ENCODE peak calls at places on chromosomes 3 and 15, in eight cellular contexts. One of them, this sample, is unnamed.

GRCh38 chr15:39770748-39771689 is 11.6 kb downstream of the FSIP1 start:
- DNase-seq in EL: peak; percentile 87
- DNase-seq in heart right ventricle: no peak
- DNase-seq in neural crest cell: no peak
- DNase-seq in midbrain: no peak
- DNase-seq in COR-L47: no peak
- DNase-seq in Calu3: no peak
- DNase-seq in NCI-H1092 treated with DMSO at 0.1 percent for 48 hours: no peak
- DNase-seq in this sample: no peak

GRCh38 chr3:11379238-11379823 is 107.1 kb downstream of the ATG7 start:
- DNase-seq in heart right ventricle: no peak
- DNase-seq in NCI-H1092 treated with DMSO at 0.1 percent for 48 hours: peak; percentile 42
- DNase-seq in midbrain: peak; percentile 80
- DNase-seq in Calu3: peak; percentile 16
- DNase-seq in EL: peak; percentile 59
- DNase-seq in COR-L47: no peak
- DNase-seq in neural crest cell: peak; percentile 19
- DNase-seq in this sample: peak; percentile 59

GRCh38 chr3:187247398-187247797 is 44.1 kb downstream of the MASP1 start:
- DNase-seq in neural crest cell: no peak
- DNase-seq in midbrain: no peak
- DNase-seq in heart right ventricle: no peak
- DNase-seq in Calu3: no peak
- DNase-seq in EL: peak; percentile 25
- DNase-seq in COR-L47: no peak
- DNase-seq in NCI-H1092 treated with DMSO at 0.1 percent for 48 hours: no peak
- DNase-seq in this sample: no peak

GRCh38 chr15:63436872-63437375 is 55.3 kb upstream of the CA12 start:
- DNase-seq in neural crest cell: peak; percentile 25
- DNase-seq in COR-L47: peak; percentile 89
- DNase-seq in Calu3: peak; percentile 80
- DNase-seq in NCI-H1092 treated with DMSO at 0.1 percent for 48 hours: peak; percentile 80
- DNase-seq in EL: peak; percentile 74
- DNase-seq in midbrain: peak; percentile 71
- DNase-seq in heart right ventricle: peak; percentile 86
- DNase-seq in this sample: peak; percentile 66

GRCh38 chr3:80190051-80190450 is 422.3 kb upstream of the ROBO1 start:
- DNase-seq in neural crest cell: no peak
- DNase-seq in EL: no peak
- DNase-seq in midbrain: no peak
- DNase-seq in heart right ventricle: no peak
- DNase-seq in COR-L47: no peak
- DNase-seq in NCI-H1092 treated with DMSO at 0.1 percent for 48 hours: no peak
- DNase-seq in Calu3: peak; percentile 38
- DNase-seq in this sample: peak; percentile 72

GRCh38 chr3:99578339-99578970 is 59.9 kb upstream of the COL8A1 start:
- DNase-seq in NCI-H1092 treated with DMSO at 0.1 percent for 48 hours: no peak
- DNase-seq in midbrain: no peak
- DNase-seq in heart right ventricle: no peak
- DNase-seq in COR-L47: no peak
- DNase-seq in EL: peak; percentile 18
- DNase-seq in Calu3: no peak
- DNase-seq in neural crest cell: no peak
- DNase-seq in this sample: no peak

GRCh38 chr3:14836049-14836468 is 17.3 kb downstream of the FGD5 start:
- DNase-seq in Calu3: no peak
- DNase-seq in midbrain: no peak
- DNase-seq in neural crest cell: no peak
- DNase-seq in heart right ventricle: peak; percentile 72
- DNase-seq in COR-L47: no peak
- DNase-seq in EL: no peak
- DNase-seq in NCI-H1092 treated with DMSO at 0.1 percent for 48 hours: no peak
- DNase-seq in this sample: no peak

GRCh38 chr3:4540267-4540666 is 47.1 kb downstream of the ITPR1 start:
- DNase-seq in NCI-H1092 treated with DMSO at 0.1 percent for 48 hours: no peak
- DNase-seq in midbrain: no peak
- DNase-seq in EL: no peak
- DNase-seq in heart right ventricle: no peak
- DNase-seq in COR-L47: no peak
- DNase-seq in Calu3: no peak
- DNase-seq in neural crest cell: no peak
- DNase-seq in this sample: no peak

GRCh38 chr3:129470861-129471260 is 30.8 kb downstream of the IFT122 start:
- DNase-seq in Calu3: no peak
- DNase-seq in NCI-H1092 treated with DMSO at 0.1 percent for 48 hours: no peak
- DNase-seq in EL: no peak
- DNase-seq in COR-L47: no peak
- DNase-seq in heart right ventricle: no peak
- DNase-seq in midbrain: no peak
- DNase-seq in neural crest cell: no peak
- DNase-seq in this sample: no peak

GRCh38 chr3:48662753-48663488 is at the start of gene CELSR3:
- DNase-seq in COR-L47: peak; percentile 77
- DNase-seq in EL: peak; percentile 81
- DNase-seq in neural crest cell: peak; percentile 85
- DNase-seq in midbrain: peak; percentile 84
- DNase-seq in heart right ventricle: peak; percentile 71
- DNase-seq in Calu3: peak; percentile 84
- DNase-seq in NCI-H1092 treated with DMSO at 0.1 percent for 48 hours: peak; percentile 86
- DNase-seq in this sample: peak; percentile 90

GRCh38 chr15:90038639-90039095 is 37.5 kb downstream of the ZNF710 start:
- DNase-seq in COR-L47: no peak
- DNase-seq in neural crest cell: no peak
- DNase-seq in EL: no peak
- DNase-seq in NCI-H1092 treated with DMSO at 0.1 percent for 48 hours: no peak
- DNase-seq in midbrain: no peak
- DNase-seq in heart right ventricle: no peak
- DNase-seq in Calu3: peak; percentile 41
- DNase-seq in this sample: peak; percentile 85

GRCh38 chr15:62306851-62307504 is 141.9 kb upstream of the C2CD4B start:
- DNase-seq in midbrain: peak; percentile 69
- DNase-seq in NCI-H1092 treated with DMSO at 0.1 percent for 48 hours: peak; percentile 50
- DNase-seq in COR-L47: peak; percentile 67
- DNase-seq in heart right ventricle: peak; percentile 58
- DNase-seq in neural crest cell: peak; percentile 36
- DNase-seq in Calu3: peak; percentile 70
- DNase-seq in EL: peak; percentile 80
- DNase-seq in this sample: peak; percentile 75

GRCh38 chr3:148459931-148460513 is 237.7 kb upstream of the AGTR1 start:
- DNase-seq in neural crest cell: no peak
- DNase-seq in EL: peak; percentile 35
- DNase-seq in Calu3: no peak
- DNase-seq in midbrain: no peak
- DNase-seq in heart right ventricle: no peak
- DNase-seq in NCI-H1092 treated with DMSO at 0.1 percent for 48 hours: no peak
- DNase-seq in COR-L47: no peak
- DNase-seq in this sample: no peak

GRCh38 chr15:39084683-39085530 is 496.0 kb upstream of the THBS1 start:
- DNase-seq in Calu3: no peak
- DNase-seq in midbrain: no peak
- DNase-seq in neural crest cell: no peak
- DNase-seq in COR-L47: no peak
- DNase-seq in EL: peak; percentile 46
- DNase-seq in heart right ventricle: peak; percentile 36
- DNase-seq in NCI-H1092 treated with DMSO at 0.1 percent for 48 hours: peak; percentile 1
- DNase-seq in this sample: peak; percentile 5

GRCh38 chr3:161430307-161430706 is 59.0 kb upstream of the SPTSSB start:
- DNase-seq in EL: no peak
- DNase-seq in midbrain: no peak
- DNase-seq in Calu3: no peak
- DNase-seq in heart right ventricle: no peak
- DNase-seq in neural crest cell: no peak
- DNase-seq in COR-L47: no peak
- DNase-seq in NCI-H1092 treated with DMSO at 0.1 percent for 48 hours: no peak
- DNase-seq in this sample: no peak

GRCh38 chr3:10570196-10570946 is 65.0 kb upstream of the ATP2B2 start:
- DNase-seq in EL: no peak
- DNase-seq in Calu3: no peak
- DNase-seq in COR-L47: no peak
- DNase-seq in heart right ventricle: peak; percentile 48
- DNase-seq in NCI-H1092 treated with DMSO at 0.1 percent for 48 hours: peak; percentile 33
- DNase-seq in neural crest cell: no peak
- DNase-seq in midbrain: peak; percentile 70
- DNase-seq in this sample: peak; percentile 86

GRCh38 chr3:66633564-66633963 is 132.7 kb upstream of the LRIG1 start:
- DNase-seq in Calu3: no peak
- DNase-seq in NCI-H1092 treated with DMSO at 0.1 percent for 48 hours: no peak
- DNase-seq in neural crest cell: no peak
- DNase-seq in midbrain: no peak
- DNase-seq in EL: no peak
- DNase-seq in heart right ventricle: peak; percentile 40
- DNase-seq in COR-L47: no peak
- DNase-seq in this sample: no peak

GRCh38 chr15:90845201-90845949 is 23.0 kb upstream of the FURIN start:
- DNase-seq in heart right ventricle: no peak
- DNase-seq in NCI-H1092 treated with DMSO at 0.1 percent for 48 hours: peak; percentile 6
- DNase-seq in Calu3: no peak
- DNase-seq in COR-L47: no peak
- DNase-seq in EL: peak; percentile 86
- DNase-seq in neural crest cell: no peak
- DNase-seq in midbrain: no peak
- DNase-seq in this sample: peak; percentile 70

GRCh38 chr3:42688016-42688415 is 2.7 kb downstream of the KLHL40 start:
- DNase-seq in Calu3: no peak
- DNase-seq in midbrain: no peak
- DNase-seq in neural crest cell: no peak
- DNase-seq in heart right ventricle: no peak
- DNase-seq in NCI-H1092 treated with DMSO at 0.1 percent for 48 hours: no peak
- DNase-seq in EL: no peak
- DNase-seq in COR-L47: no peak
- DNase-seq in this sample: no peak

GRCh38 chr3:108090066-108090700 is 648 bp downstream of the CD47 start:
- DNase-seq in midbrain: peak; percentile 64
- DNase-seq in EL: peak; percentile 62
- DNase-seq in neural crest cell: peak; percentile 19
- DNase-seq in NCI-H1092 treated with DMSO at 0.1 percent for 48 hours: peak; percentile 66
- DNase-seq in heart right ventricle: peak; percentile 33
- DNase-seq in COR-L47: peak; percentile 63
- DNase-seq in Calu3: no peak
- DNase-seq in this sample: peak; percentile 57

GRCh38 chr3:11604139-11604895 is 39.4 kb downstream of the VGLL4 start:
- DNase-seq in heart right ventricle: no peak
- DNase-seq in COR-L47: no peak
- DNase-seq in Calu3: no peak
- DNase-seq in midbrain: no peak
- DNase-seq in NCI-H1092 treated with DMSO at 0.1 percent for 48 hours: no peak
- DNase-seq in neural crest cell: no peak
- DNase-seq in EL: peak; percentile 86
- DNase-seq in this sample: no peak

GRCh38 chr15:43225201-43225949 is 4.6 kb upstream of the EPB42 start:
- DNase-seq in neural crest cell: no peak
- DNase-seq in midbrain: peak; percentile 67
- DNase-seq in Calu3: peak; percentile 40
- DNase-seq in COR-L47: peak; percentile 60
- DNase-seq in heart right ventricle: peak; percentile 35
- DNase-seq in NCI-H1092 treated with DMSO at 0.1 percent for 48 hours: peak; percentile 22
- DNase-seq in EL: peak; percentile 72
- DNase-seq in this sample: peak; percentile 77

GRCh38 chr3:195105389-195105788 is 165.6 kb downstream of the XXYLT1 start:
- DNase-seq in Calu3: no peak
- DNase-seq in EL: no peak
- DNase-seq in heart right ventricle: no peak
- DNase-seq in midbrain: no peak
- DNase-seq in neural crest cell: no peak
- DNase-seq in NCI-H1092 treated with DMSO at 0.1 percent for 48 hours: no peak
- DNase-seq in COR-L47: no peak
- DNase-seq in this sample: no peak

GRCh38 chr15:46277994-46278885 is 643.4 kb downstream of the SQOR start:
- DNase-seq in COR-L47: peak; percentile 83
- DNase-seq in NCI-H1092 treated with DMSO at 0.1 percent for 48 hours: peak; percentile 96
- DNase-seq in EL: no peak
- DNase-seq in neural crest cell: no peak
- DNase-seq in heart right ventricle: no peak
- DNase-seq in Calu3: no peak
- DNase-seq in midbrain: no peak
- DNase-seq in this sample: no peak

GRCh38 chr15:36323607-36324006 is 255.8 kb upstream of the CDIN1 start:
- DNase-seq in midbrain: no peak
- DNase-seq in EL: no peak
- DNase-seq in heart right ventricle: no peak
- DNase-seq in COR-L47: no peak
- DNase-seq in Calu3: no peak
- DNase-seq in NCI-H1092 treated with DMSO at 0.1 percent for 48 hours: no peak
- DNase-seq in neural crest cell: no peak
- DNase-seq in this sample: no peak

GRCh38 chr3:154111365-154111764 is 9.8 kb upstream of the ARHGEF26 start:
- DNase-seq in EL: no peak
- DNase-seq in neural crest cell: no peak
- DNase-seq in heart right ventricle: no peak
- DNase-seq in midbrain: no peak
- DNase-seq in COR-L47: no peak
- DNase-seq in NCI-H1092 treated with DMSO at 0.1 percent for 48 hours: no peak
- DNase-seq in Calu3: no peak
- DNase-seq in this sample: no peak

GRCh38 chr3:178845446-178846118 is 226.0 kb downstream of the ZMAT3 start:
- DNase-seq in Calu3: no peak
- DNase-seq in heart right ventricle: no peak
- DNase-seq in EL: peak; percentile 42
- DNase-seq in NCI-H1092 treated with DMSO at 0.1 percent for 48 hours: no peak
- DNase-seq in COR-L47: no peak
- DNase-seq in midbrain: no peak
- DNase-seq in neural crest cell: no peak
- DNase-seq in this sample: no peak

GRCh38 chr3:14440531-14441239 is 38.3 kb downstream of the SLC6A6 start:
- DNase-seq in heart right ventricle: no peak
- DNase-seq in Calu3: peak; percentile 52
- DNase-seq in EL: peak; percentile 62
- DNase-seq in COR-L47: peak; percentile 26
- DNase-seq in neural crest cell: peak; percentile 31
- DNase-seq in NCI-H1092 treated with DMSO at 0.1 percent for 48 hours: peak; percentile 71
- DNase-seq in midbrain: no peak
- DNase-seq in this sample: no peak